ENCODE peak calls at places on chromosome 6, in five cellular contexts. B, U, F, T and K are unnamed samples.

GRCh38 chr6:30703011-30703410 is 12.2 kb upstream of the NRM start:
- DNase-seq in B (no peak), U (no peak), T (no peak), F (no peak), K (no peak)

GRCh38 chr6:71967436-71967835 is 81.1 kb downstream of the RIMS1 start:
- DNase-seq in T (no peak), F (no peak), U (peak), B (no peak), K (peak)

GRCh38 chr6:4480788-4481725 is 295.1 kb upstream of the CDYL start:
- DNase-seq in T (no peak), B (no peak), F (no peak), U (no peak), K (no peak)

GRCh38 chr6:14037402-14038277 is 79.9 kb upstream of the CD83 start:
- DNase-seq in U (peak), F (no peak), T (no peak), B (no peak), K (peak)

GRCh38 chr6:143726015-143726647 is 48.4 kb downstream of the PHACTR2 start:
- DNase-seq in T (no peak), B (no peak), F (no peak), U (no peak), K (no peak)

GRCh38 chr6:36118550-36119107 is 11.7 kb upstream of the MAPK13 start:
- DNase-seq in T (no peak), F (peak), U (peak), B (no peak), K (no peak)

GRCh38 chr6:36809156-36809555 is 30.1 kb downstream of the CPNE5 start:
- DNase-seq in F (no peak), U (no peak), T (no peak), B (no peak), K (no peak)

GRCh38 chr6:18795726-18796125 is 408.6 kb downstream of the RNF144B start:
- DNase-seq in T (no peak), B (no peak), U (no peak), F (no peak), K (no peak)

GRCh38 chr6:87982134-87982533 is 65.5 kb upstream of the SPACA1 start:
- DNase-seq in U (peak), T (no peak), B (no peak), F (no peak), K (no peak)

GRCh38 chr6:35601331-35602132 is 87.2 kb downstream of the FKBP5 start:
- DNase-seq in T (peak), B (no peak), F (peak), U (peak), K (peak)

GRCh38 chr6:108764580-108764950 is 83.7 kb upstream of the ARMC2 start:
- DNase-seq in F (no peak), U (no peak), T (no peak), B (no peak), K (no peak)

GRCh38 chr6:170148709-170149470 is 142.0 kb downstream of the DLL1 start:
- DNase-seq in U (no peak), B (no peak), T (no peak), F (no peak), K (no peak)
- H3K4me3 ChIP-seq in U (no peak), B (no peak), T (no peak), F (no peak), K (no peak)

GRCh38 chr6:132088150-132088549 is 137.0 kb upstream of the CCN2 start:
- DNase-seq in B (no peak), F (no peak), T (no peak), U (no peak), K (no peak)

GRCh38 chr6:132082421-132082820 is 131.2 kb upstream of the CCN2 start:
- DNase-seq in U (no peak), B (no peak), F (no peak), T (no peak), K (no peak)

GRCh38 chr6:132085731-132086130 is 134.6 kb upstream of the CCN2 start:
- DNase-seq in U (no peak), F (no peak), B (no peak), T (no peak), K (no peak)

GRCh38 chr6:132087391-132087790 is 136.2 kb upstream of the CCN2 start:
- DNase-seq in B (no peak), U (peak), F (no peak), T (no peak), K (peak)

DNA sequence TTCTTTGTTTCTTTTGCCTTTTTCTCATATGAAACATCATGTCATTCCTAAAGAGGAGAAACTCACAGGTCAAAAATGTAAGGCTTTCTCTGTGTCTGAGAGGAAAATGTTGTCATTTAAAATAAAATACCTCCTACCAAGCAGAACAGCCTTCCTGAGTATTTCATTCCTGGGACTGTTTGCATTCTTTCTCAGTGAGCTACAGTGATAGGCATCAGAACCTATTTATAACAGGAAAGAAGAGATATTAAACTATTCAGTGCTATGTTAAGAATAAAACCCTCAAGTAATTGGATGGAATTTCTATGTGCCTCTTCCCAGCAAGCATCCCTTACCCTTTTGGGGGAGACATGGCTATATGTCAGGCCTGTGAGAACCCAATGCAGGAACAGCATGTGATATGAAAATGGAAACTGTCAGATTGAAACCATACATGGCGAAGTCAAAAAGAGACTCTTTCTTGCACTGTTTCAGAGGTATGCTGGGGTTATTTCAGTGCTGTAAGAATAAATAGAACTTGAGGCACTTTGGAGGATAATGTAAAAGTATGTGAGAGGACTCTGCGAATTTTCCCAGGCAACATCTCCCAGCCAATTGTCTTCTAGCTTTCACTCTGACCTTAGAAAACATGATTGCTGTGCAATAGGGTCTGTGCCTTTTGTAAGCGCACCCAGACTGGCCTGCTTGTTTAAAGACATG is 133.8 kb upstream of the CCN2 start:
- DNase-seq in U (peak), F (no peak), B (no peak), T (no peak), K (peak)
- H3K4me3 ChIP-seq in U (no peak), F (no peak), B (no peak), T (no peak), K (no peak)

GRCh38 chr6:169289671-169290408 is 36.2 kb upstream of the THBS2 start:
- DNase-seq in U (peak), T (no peak), F (no peak), B (no peak), K (peak)

GRCh38 chr6:169289257-169289656 is 35.6 kb upstream of the THBS2 start:
- DNase-seq in F (no peak), B (no peak), T (no peak), U (no peak), K (no peak)

GRCh38 chr6:169287675-169288074 is 34.0 kb upstream of the THBS2 start:
- DNase-seq in U (no peak), B (no peak), T (no peak), F (no peak), K (no peak)

GRCh38 chr6:169286961-169287360 is 33.3 kb upstream of the THBS2 start:
- DNase-seq in B (no peak), T (no peak), U (no peak), F (no peak), K (no peak)

GRCh38 chr6:169288591-169288990 is 34.9 kb upstream of the THBS2 start:
- DNase-seq in F (no peak), T (no peak), B (no peak), U (peak), K (peak)
- H3K4me3 ChIP-seq in F (no peak), T (no peak), B (no peak), U (no peak), K (no peak)

GRCh38 chr6:98842489-98843180 is 8.3 kb downstream of the POU3F2 start:
- DNase-seq in U (no peak), T (peak), F (no peak), B (no peak), K (no peak)

GRCh38 chr6:98843274-98844243 is 9.2 kb downstream of the POU3F2 start:
- DNase-seq in T (peak), B (no peak), U (no peak), F (no peak), K (no peak)

GRCh38 chr6:98840385-98840784 is 6.0 kb downstream of the POU3F2 start:
- DNase-seq in T (peak), F (no peak), U (no peak), B (no peak), K (no peak)

GRCh38 chr6:98841114-98841513 is 6.7 kb downstream of the POU3F2 start:
- DNase-seq in T (no peak), U (no peak), B (no peak), F (no peak), K (no peak)

GRCh38 chr6:98841589-98842488 is 7.5 kb downstream of the POU3F2 start:
- DNase-seq in B (no peak), F (no peak), T (peak), U (no peak), K (no peak)
- H3K4me3 ChIP-seq in B (no peak), F (no peak), T (peak), U (no peak), K (no peak)